ENCODE peak calls at places on chromosome 10, in ten cellular contexts. One of them, this sample, is unnamed.

GRCh38 chr10:76523798-76524231 is 1092.4 kb downstream of the LRMDA start:
- DNase-seq in CD4-positive, alpha-beta memory T cell: no peak
- DNase-seq in body of pancreas: no peak
- DNase-seq in CD4-positive, CD25-positive, alpha-beta regulatory T cell: no peak
- DNase-seq in CD8-positive, alpha-beta T cell: no peak
- DNase-seq in cardiac muscle cell: no peak
- DNase-seq in lung: no peak
- DNase-seq in PC-3: no peak
- DNase-seq in astrocyte: peak; percentile 44
- DNase-seq in endothelial cell of umbilical vein: no peak
- DNase-seq in this sample: no peak

GRCh38 chr10:97623277-97623676 is 10.0 kb downstream of the MORN4 start:
- DNase-seq in cardiac muscle cell: no peak
- DNase-seq in PC-3: no peak
- DNase-seq in lung: no peak
- DNase-seq in CD4-positive, CD25-positive, alpha-beta regulatory T cell: no peak
- DNase-seq in body of pancreas: no peak
- DNase-seq in CD8-positive, alpha-beta T cell: no peak
- DNase-seq in endothelial cell of umbilical vein: no peak
- DNase-seq in astrocyte: no peak
- DNase-seq in CD4-positive, alpha-beta memory T cell: no peak
- DNase-seq in this sample: no peak

GRCh38 chr10:96556003-96556402 is 30.8 kb downstream of the TM9SF3 start:
- DNase-seq in CD4-positive, alpha-beta memory T cell: peak; percentile 6
- DNase-seq in cardiac muscle cell: peak; percentile 28
- DNase-seq in lung: no peak
- DNase-seq in PC-3: peak; percentile 28
- DNase-seq in CD4-positive, CD25-positive, alpha-beta regulatory T cell: peak; percentile 4
- DNase-seq in astrocyte: no peak
- DNase-seq in body of pancreas: peak; percentile 22
- DNase-seq in CD8-positive, alpha-beta T cell: no peak
- DNase-seq in endothelial cell of umbilical vein: peak; percentile 24
- DNase-seq in this sample: no peak

GRCh38 chr10:123614888-123615287 is 51.3 kb upstream of the GPR26 start:
- DNase-seq in CD4-positive, CD25-positive, alpha-beta regulatory T cell: peak; percentile 21
- DNase-seq in body of pancreas: peak; percentile 78
- DNase-seq in PC-3: peak; percentile 64
- DNase-seq in endothelial cell of umbilical vein: peak; percentile 35
- DNase-seq in lung: peak; percentile 59
- DNase-seq in cardiac muscle cell: peak; percentile 36
- DNase-seq in astrocyte: peak; percentile 18
- DNase-seq in CD8-positive, alpha-beta T cell: peak; percentile 45
- DNase-seq in CD4-positive, alpha-beta memory T cell: peak; percentile 13
- DNase-seq in this sample: peak; percentile 69

GRCh38 chr10:82256275-82256674 is 381.3 kb downstream of the NRG3 start:
- DNase-seq in cardiac muscle cell: no peak
- DNase-seq in body of pancreas: no peak
- DNase-seq in PC-3: no peak
- DNase-seq in CD4-positive, CD25-positive, alpha-beta regulatory T cell: no peak
- DNase-seq in astrocyte: no peak
- DNase-seq in endothelial cell of umbilical vein: no peak
- DNase-seq in lung: no peak
- DNase-seq in CD8-positive, alpha-beta T cell: no peak
- DNase-seq in CD4-positive, alpha-beta memory T cell: no peak
- DNase-seq in this sample: no peak

GRCh38 chr10:131437556-131438465 is 126.3 kb upstream of the TCERG1L start:
- DNase-seq in CD8-positive, alpha-beta T cell: no peak
- DNase-seq in endothelial cell of umbilical vein: no peak
- DNase-seq in CD4-positive, CD25-positive, alpha-beta regulatory T cell: no peak
- DNase-seq in body of pancreas: no peak
- DNase-seq in CD4-positive, alpha-beta memory T cell: no peak
- DNase-seq in astrocyte: no peak
- DNase-seq in cardiac muscle cell: no peak
- DNase-seq in PC-3: no peak
- DNase-seq in lung: no peak
- DNase-seq in this sample: no peak

GRCh38 chr10:60974463-60975149 is 30.6 kb upstream of the RHOBTB1 start:
- DNase-seq in body of pancreas: no peak
- DNase-seq in CD8-positive, alpha-beta T cell: no peak
- DNase-seq in endothelial cell of umbilical vein: no peak
- DNase-seq in PC-3: peak; percentile 82
- DNase-seq in CD4-positive, CD25-positive, alpha-beta regulatory T cell: no peak
- DNase-seq in lung: no peak
- DNase-seq in CD4-positive, alpha-beta memory T cell: no peak
- DNase-seq in cardiac muscle cell: no peak
- DNase-seq in astrocyte: peak; percentile 56
- DNase-seq in this sample: no peak

GRCh38 chr10:12181065-12181775 is 14.5 kb downstream of the NUDT5 start:
- DNase-seq in lung: no peak
- DNase-seq in body of pancreas: no peak
- DNase-seq in PC-3: peak; percentile 3
- DNase-seq in CD4-positive, CD25-positive, alpha-beta regulatory T cell: peak; percentile 79
- DNase-seq in endothelial cell of umbilical vein: no peak
- DNase-seq in cardiac muscle cell: peak; percentile 53
- DNase-seq in CD4-positive, alpha-beta memory T cell: peak; percentile 73
- DNase-seq in astrocyte: peak; percentile 16
- DNase-seq in CD8-positive, alpha-beta T cell: peak; percentile 65
- DNase-seq in this sample: no peak

GRCh38 chr10:36534471-36535002 is 590.9 kb upstream of the ANKRD30A start:
- DNase-seq in astrocyte: peak; percentile 78
- DNase-seq in cardiac muscle cell: peak; percentile 61
- DNase-seq in lung: no peak
- DNase-seq in endothelial cell of umbilical vein: peak; percentile 82
- DNase-seq in CD4-positive, alpha-beta memory T cell: no peak
- DNase-seq in CD8-positive, alpha-beta T cell: no peak
- DNase-seq in CD4-positive, CD25-positive, alpha-beta regulatory T cell: no peak
- DNase-seq in PC-3: peak; percentile 100
- DNase-seq in body of pancreas: no peak
- DNase-seq in this sample: no peak

GRCh38 chr10:97731346-97732051 is 5.4 kb upstream of the ZFYVE27 start:
- DNase-seq in astrocyte: peak; percentile 44
- DNase-seq in cardiac muscle cell: peak; percentile 84
- DNase-seq in endothelial cell of umbilical vein: peak; percentile 79
- DNase-seq in CD8-positive, alpha-beta T cell: peak; percentile 64
- DNase-seq in PC-3: peak; percentile 74
- DNase-seq in body of pancreas: peak; percentile 82
- DNase-seq in CD4-positive, alpha-beta memory T cell: peak; percentile 55
- DNase-seq in lung: peak; percentile 73
- DNase-seq in CD4-positive, CD25-positive, alpha-beta regulatory T cell: peak; percentile 58
- DNase-seq in this sample: peak; percentile 68

GRCh38 chr10:124641282-124642075 is 102.7 kb downstream of the FAM53B start:
- DNase-seq in CD8-positive, alpha-beta T cell: peak; percentile 50
- DNase-seq in CD4-positive, CD25-positive, alpha-beta regulatory T cell: no peak
- DNase-seq in CD4-positive, alpha-beta memory T cell: peak; percentile 42
- DNase-seq in lung: no peak
- DNase-seq in cardiac muscle cell: peak; percentile 80
- DNase-seq in endothelial cell of umbilical vein: no peak
- DNase-seq in body of pancreas: no peak
- DNase-seq in astrocyte: peak; percentile 58
- DNase-seq in PC-3: no peak
- DNase-seq in this sample: peak; percentile 79
- H3K4me1 ChIP-seq in CD8-positive, alpha-beta T cell: peaks cover 66% of the 10 kb centered on the region
- H3K4me1 ChIP-seq in CD4-positive, CD25-positive, alpha-beta regulatory T cell: peaks cover 91% of the 10 kb centered on the region
- H3K4me1 ChIP-seq in CD4-positive, alpha-beta memory T cell: peaks cover 95% of the 10 kb centered on the region
- H3K4me1 ChIP-seq in lung: peaks cover 61% of the 10 kb centered on the region
- H3K4me1 ChIP-seq in cardiac muscle cell: peaks cover 15% of the 10 kb centered on the region
- H3K4me1 ChIP-seq in endothelial cell of umbilical vein: peaks cover 8% of the 10 kb centered on the region
- H3K4me1 ChIP-seq in body of pancreas: peaks cover 8% of the 10 kb centered on the region
- H3K4me1 ChIP-seq in astrocyte: peaks cover 11% of the 10 kb centered on the region
- H3K4me1 ChIP-seq in PC-3: no peaks in the 10 kb centered on the region
- H3K4me1 ChIP-seq in this sample: peaks cover 59% of the 10 kb centered on the region

GRCh38 chr10:125029584-125030242 is 87.8 kb downstream of the ZRANB1 start:
- DNase-seq in PC-3: peak; percentile 70
- DNase-seq in endothelial cell of umbilical vein: no peak
- DNase-seq in CD4-positive, alpha-beta memory T cell: no peak
- DNase-seq in CD8-positive, alpha-beta T cell: no peak
- DNase-seq in lung: no peak
- DNase-seq in cardiac muscle cell: no peak
- DNase-seq in astrocyte: peak; percentile 67
- DNase-seq in CD4-positive, CD25-positive, alpha-beta regulatory T cell: no peak
- DNase-seq in body of pancreas: peak; percentile 74
- DNase-seq in this sample: no peak

GRCh38 chr10:125026036-125026931 is 84.4 kb downstream of the ZRANB1 start:
- DNase-seq in astrocyte: no peak
- DNase-seq in cardiac muscle cell: no peak
- DNase-seq in endothelial cell of umbilical vein: no peak
- DNase-seq in body of pancreas: no peak
- DNase-seq in CD4-positive, alpha-beta memory T cell: no peak
- DNase-seq in CD4-positive, CD25-positive, alpha-beta regulatory T cell: no peak
- DNase-seq in PC-3: no peak
- DNase-seq in lung: no peak
- DNase-seq in CD8-positive, alpha-beta T cell: no peak
- DNase-seq in this sample: no peak

GRCh38 chr10:125027889-125028288 is 86.0 kb downstream of the ZRANB1 start:
- DNase-seq in lung: no peak
- DNase-seq in endothelial cell of umbilical vein: no peak
- DNase-seq in astrocyte: no peak
- DNase-seq in body of pancreas: no peak
- DNase-seq in PC-3: no peak
- DNase-seq in cardiac muscle cell: no peak
- DNase-seq in CD8-positive, alpha-beta T cell: no peak
- DNase-seq in CD4-positive, CD25-positive, alpha-beta regulatory T cell: no peak
- DNase-seq in CD4-positive, alpha-beta memory T cell: no peak
- DNase-seq in this sample: no peak

GRCh38 chr10:125026974-125027735 is 85.2 kb downstream of the ZRANB1 start:
- DNase-seq in body of pancreas: no peak
- DNase-seq in astrocyte: no peak
- DNase-seq in CD4-positive, CD25-positive, alpha-beta regulatory T cell: no peak
- DNase-seq in lung: no peak
- DNase-seq in endothelial cell of umbilical vein: no peak
- DNase-seq in CD4-positive, alpha-beta memory T cell: no peak
- DNase-seq in cardiac muscle cell: no peak
- DNase-seq in PC-3: no peak
- DNase-seq in CD8-positive, alpha-beta T cell: no peak
- DNase-seq in this sample: no peak

DNA sequence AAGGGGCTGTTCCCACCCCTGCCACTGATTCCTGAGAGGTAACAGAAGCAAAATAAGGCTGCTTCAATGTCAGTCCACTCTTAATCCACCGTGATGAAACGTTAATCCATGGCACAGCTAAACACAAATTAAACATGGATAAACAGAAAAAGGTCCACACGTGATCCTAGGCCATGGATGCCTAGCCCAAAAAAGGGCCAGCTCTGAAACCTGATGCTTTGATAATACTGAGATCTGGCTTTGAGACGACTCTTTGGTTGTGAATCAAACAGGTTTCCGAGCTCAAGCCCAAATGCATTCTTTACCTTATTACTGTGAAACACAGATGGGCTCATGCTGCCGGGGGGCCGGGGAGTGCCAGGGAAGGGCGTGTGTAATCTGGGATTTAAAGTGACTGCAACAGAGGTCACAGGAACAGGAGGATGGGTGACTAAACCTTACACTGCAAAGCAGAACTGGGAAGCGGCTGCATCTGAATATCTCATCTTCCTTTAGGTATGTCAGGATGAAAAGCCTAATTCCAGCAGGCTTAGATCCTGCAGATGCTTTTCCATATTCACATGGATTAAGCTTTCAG is 86.5 kb downstream of the ZRANB1 start:
- DNase-seq in CD4-positive, alpha-beta memory T cell: no peak
- DNase-seq in CD4-positive, CD25-positive, alpha-beta regulatory T cell: no peak
- DNase-seq in cardiac muscle cell: no peak
- DNase-seq in lung: no peak
- DNase-seq in CD8-positive, alpha-beta T cell: no peak
- DNase-seq in body of pancreas: no peak
- DNase-seq in astrocyte: peak; percentile 39
- DNase-seq in PC-3: peak; percentile 56
- DNase-seq in endothelial cell of umbilical vein: no peak
- DNase-seq in this sample: no peak
- H3K27ac ChIP-seq in CD4-positive, alpha-beta memory T cell: no peak overlapping the region
- H3K27ac ChIP-seq in CD4-positive, CD25-positive, alpha-beta regulatory T cell: no peak overlapping the region
- H3K27ac ChIP-seq in cardiac muscle cell: peak overlapping the region; percentile 15
- H3K27ac ChIP-seq in lung: no peak overlapping the region
- H3K27ac ChIP-seq in CD8-positive, alpha-beta T cell: no peak overlapping the region
- H3K27ac ChIP-seq in body of pancreas: no peak overlapping the region
- H3K27ac ChIP-seq in astrocyte: no peak overlapping the region
- H3K27ac ChIP-seq in PC-3: peak overlapping the region; percentile 67
- H3K27ac ChIP-seq in endothelial cell of umbilical vein: no peak overlapping the region
- H3K27ac ChIP-seq in this sample: no peak overlapping the region

GRCh38 chr10:72790216-72790990 is 98.5 kb downstream of the MCU start:
- DNase-seq in CD4-positive, CD25-positive, alpha-beta regulatory T cell: no peak
- DNase-seq in lung: no peak
- DNase-seq in CD4-positive, alpha-beta memory T cell: no peak
- DNase-seq in cardiac muscle cell: no peak
- DNase-seq in endothelial cell of umbilical vein: peak; percentile 11
- DNase-seq in CD8-positive, alpha-beta T cell: no peak
- DNase-seq in body of pancreas: no peak
- DNase-seq in astrocyte: no peak
- DNase-seq in PC-3: peak; percentile 53
- DNase-seq in this sample: no peak
- H3K4me1 ChIP-seq in CD4-positive, CD25-positive, alpha-beta regulatory T cell: no peaks in the 10 kb centered on the region
- H3K4me1 ChIP-seq in lung: no peaks in the 10 kb centered on the region
- H3K4me1 ChIP-seq in CD4-positive, alpha-beta memory T cell: peaks cover 6% of the 10 kb centered on the region
- H3K4me1 ChIP-seq in cardiac muscle cell: peaks cover 40% of the 10 kb centered on the region
- H3K4me1 ChIP-seq in endothelial cell of umbilical vein: peaks cover 18% of the 10 kb centered on the region
- H3K4me1 ChIP-seq in CD8-positive, alpha-beta T cell: no peaks in the 10 kb centered on the region
- H3K4me1 ChIP-seq in body of pancreas: no peaks in the 10 kb centered on the region
- H3K4me1 ChIP-seq in astrocyte: peaks cover 6% of the 10 kb centered on the region
- H3K4me1 ChIP-seq in PC-3: peaks cover 36% of the 10 kb centered on the region
- H3K4me1 ChIP-seq in this sample: no peaks in the 10 kb centered on the region

GRCh38 chr10:73981812-73982211 is 16.1 kb upstream of the VCL start:
- DNase-seq in astrocyte: no peak
- DNase-seq in body of pancreas: no peak
- DNase-seq in CD4-positive, CD25-positive, alpha-beta regulatory T cell: no peak
- DNase-seq in endothelial cell of umbilical vein: no peak
- DNase-seq in CD8-positive, alpha-beta T cell: no peak
- DNase-seq in CD4-positive, alpha-beta memory T cell: no peak
- DNase-seq in lung: no peak
- DNase-seq in cardiac muscle cell: no peak
- DNase-seq in PC-3: no peak
- DNase-seq in this sample: no peak
- H3K27ac ChIP-seq in astrocyte: no peak overlapping the region
- H3K27ac ChIP-seq in body of pancreas: no peak overlapping the region
- H3K27ac ChIP-seq in CD4-positive, CD25-positive, alpha-beta regulatory T cell: no peak overlapping the region
- H3K27ac ChIP-seq in endothelial cell of umbilical vein: no peak overlapping the region
- H3K27ac ChIP-seq in CD8-positive, alpha-beta T cell: no peak overlapping the region
- H3K27ac ChIP-seq in CD4-positive, alpha-beta memory T cell: no peak overlapping the region
- H3K27ac ChIP-seq in lung: no peak overlapping the region
- H3K27ac ChIP-seq in cardiac muscle cell: no peak overlapping the region
- H3K27ac ChIP-seq in PC-3: no peak overlapping the region
- H3K27ac ChIP-seq in this sample: no peak overlapping the region

DNA sequence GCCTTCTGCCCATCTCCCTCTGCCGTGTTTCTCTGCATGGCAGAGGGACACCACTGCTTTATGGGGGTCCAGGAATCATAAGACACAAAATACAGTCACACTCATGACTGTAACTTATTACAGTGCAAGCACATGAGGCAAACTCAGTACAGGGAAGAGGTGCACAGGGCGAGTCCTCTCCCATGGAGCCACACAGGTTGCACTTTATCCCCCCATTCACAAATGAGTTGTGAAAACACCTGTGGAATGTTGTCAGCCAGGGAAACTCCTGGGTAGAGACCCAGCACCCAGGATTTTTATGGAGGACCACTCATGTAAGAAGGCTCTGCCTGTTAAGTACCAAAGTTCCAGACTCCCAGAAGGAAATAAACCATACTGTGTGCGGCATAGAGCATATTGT is 107.2 kb upstream of the GJD4 start:
- DNase-seq in body of pancreas: no peak
- DNase-seq in CD4-positive, alpha-beta memory T cell: no peak
- DNase-seq in CD8-positive, alpha-beta T cell: no peak
- DNase-seq in astrocyte: no peak
- DNase-seq in endothelial cell of umbilical vein: no peak
- DNase-seq in lung: no peak
- DNase-seq in PC-3: no peak
- DNase-seq in cardiac muscle cell: no peak
- DNase-seq in CD4-positive, CD25-positive, alpha-beta regulatory T cell: no peak
- DNase-seq in this sample: no peak
- H3K4me1 ChIP-seq in body of pancreas: peaks cover 9% of the 10 kb centered on the region
- H3K4me1 ChIP-seq in CD4-positive, alpha-beta memory T cell: peaks cover 31% of the 10 kb centered on the region
- H3K4me1 ChIP-seq in CD8-positive, alpha-beta T cell: peaks cover 22% of the 10 kb centered on the region
- H3K4me1 ChIP-seq in astrocyte: peaks cover 9% of the 10 kb centered on the region
- H3K4me1 ChIP-seq in endothelial cell of umbilical vein: peaks cover 22% of the 10 kb centered on the region
- H3K4me1 ChIP-seq in lung: peaks cover 7% of the 10 kb centered on the region
- H3K4me1 ChIP-seq in PC-3: peaks cover 11% of the 10 kb centered on the region
- H3K4me1 ChIP-seq in cardiac muscle cell: peaks cover 7% of the 10 kb centered on the region
- H3K4me1 ChIP-seq in CD4-positive, CD25-positive, alpha-beta regulatory T cell: peaks cover 5% of the 10 kb centered on the region
- H3K4me1 ChIP-seq in this sample: peaks cover 31% of the 10 kb centered on the region